ENCODE peak calls at places on chromosomes 6 and 20, in eight cellular contexts. D is heart left ventricle, U is sigmoid colon, Q is H1, P is transverse colon, Y is ovary, G is body of pancreas, Z is IMR-90. S is an unnamed sample.
A peak's percentile ranks its signal among the peaks of the same experiment; 100 is the strongest.

GRCh38 chr6:156694679-156695078 is 82.5 kb upstream of the ARID1B start:
- DNase-seq in Q (no peak), D (no peak), Z (no peak), Y (no peak), P (no peak), G (no peak), U (no peak), S (no peak)

GRCh38 chr6:93784794-93785757 is 365.7 kb upstream of the EPHA7 start:
- DNase-seq in Z (no peak), P (no peak), G (peak; percentile 12), Y (no peak), Q (no peak), U (no peak), D (no peak), S (peak; percentile 17)

GRCh38 chr20:761418-762381 is 6.6 kb downstream of the SLC52A3 start:
- DNase-seq in D (no peak), U (no peak), G (no peak), Y (no peak), P (no peak), Q (no peak), Z (no peak), S (no peak)

GRCh38 chr6:28725890-28726348 is 197.9 kb downstream of the TRIM27 start:
- DNase-seq in D (no peak), G (no peak), Z (peak; percentile 35), P (no peak), Q (peak; percentile 62), U (no peak), Y (no peak), S (no peak)

GRCh38 chr6:35213161-35213823 is 464 bp upstream of the SCUBE3 start:
- DNase-seq in Z (no peak), Y (no peak), G (no peak), P (no peak), Q (no peak), D (no peak), U (no peak), S (no peak)

GRCh38 chr20:63007722-63008488 is 1.1 kb upstream of the BHLHE23 start:
- DNase-seq in U (no peak), Q (no peak), G (no peak), P (no peak), D (no peak), Z (no peak), Y (no peak), S (no peak)

GRCh38 chr6:132456700-132457143 is 55.4 kb upstream of the MOXD1 start:
- DNase-seq in Q (no peak), Z (no peak), P (peak; percentile 20), U (peak; percentile 68), D (peak; percentile 73), Y (no peak), G (peak; percentile 27), S (peak; percentile 26)

GRCh38 chr6:158554611-158555361 is 5.1 kb upstream of the TMEM181 start:
- DNase-seq in Z (peak; percentile 39), P (no peak), Y (no peak), Q (no peak), U (no peak), G (no peak), D (no peak), S (no peak)

GRCh38 chr20:38267251-38267650 is 6.7 kb upstream of the KIAA1755 start:
- DNase-seq in D (no peak), Z (no peak), Y (no peak), G (no peak), Q (no peak), P (no peak), U (peak; percentile 10), S (no peak)

GRCh38 chr20:12744026-12744425 is 264.7 kb upstream of the SPTLC3 start:
- DNase-seq in P (no peak), D (no peak), U (no peak), G (no peak), Q (no peak), Z (no peak), Y (no peak), S (no peak)

GRCh38 chr6:166333172-166333995 is 9.0 kb downstream of the SFT2D1 start:
- DNase-seq in U (no peak), G (no peak), D (no peak), Y (no peak), P (no peak), Q (no peak), Z (no peak), S (no peak)

GRCh38 chr20:1741309-1742048 is 83.9 kb upstream of the SIRPG start:
- DNase-seq in G (no peak), Q (no peak), Z (no peak), U (no peak), D (no peak), Y (no peak), P (no peak), S (no peak)

GRCh38 chr6:37131104-37131959 is 38.6 kb upstream of the PIM1 start:
- DNase-seq in Y (no peak), U (peak; percentile 97), P (peak; percentile 70), Z (no peak), G (no peak), D (peak; percentile 75), Q (no peak), S (peak; percentile 84)

GRCh38 chr6:158039571-158040050 is 57.9 kb downstream of the SYNJ2 start:
- DNase-seq in D (no peak), Q (no peak), G (no peak), P (no peak), U (peak; percentile 68), Y (peak; percentile 50), Z (peak; percentile 52), S (no peak)

GRCh38 chr6:37061157-37061804 is 55.8 kb downstream of the FGD2 start:
- DNase-seq in D (no peak), G (peak; percentile 69), Z (no peak), Q (no peak), P (no peak), Y (no peak), U (no peak), S (peak; percentile 67)

GRCh38 chr6:1763411-1763810 is 153.7 kb downstream of the FOXC1 start:
- DNase-seq in Q (no peak), Z (no peak), D (no peak), G (no peak), P (no peak), U (no peak), Y (no peak), S (no peak)

GRCh38 chr6:1766663-1767062 is 156.9 kb downstream of the FOXC1 start:
- DNase-seq in Q (no peak), U (no peak), G (peak; percentile 55), P (no peak), Y (no peak), D (no peak), Z (peak; percentile 29), S (peak; percentile 49)

GRCh38 chr6:1765160-1765900 is 155.6 kb downstream of the FOXC1 start:
- DNase-seq in D (no peak), Q (no peak), U (no peak), Z (no peak), G (no peak), Y (no peak), P (no peak), S (no peak)

GRCh38 chr6:1762203-1762602 is 152.5 kb downstream of the FOXC1 start:
- DNase-seq in Q (no peak), P (no peak), U (no peak), D (no peak), G (no peak), Z (no peak), Y (no peak), S (no peak)

GRCh38 chr6:1764584-1764983 is 154.9 kb downstream of the FOXC1 start:
- DNase-seq in Z (no peak), Y (no peak), D (no peak), G (no peak), P (no peak), Q (no peak), U (no peak), S (no peak)
- TF ChIP-seq CTCF in Z (no peak), Y (no peak), D (no peak), G (no peak), P (no peak), Q (no peak), U (no peak), S (no peak)

DNA sequence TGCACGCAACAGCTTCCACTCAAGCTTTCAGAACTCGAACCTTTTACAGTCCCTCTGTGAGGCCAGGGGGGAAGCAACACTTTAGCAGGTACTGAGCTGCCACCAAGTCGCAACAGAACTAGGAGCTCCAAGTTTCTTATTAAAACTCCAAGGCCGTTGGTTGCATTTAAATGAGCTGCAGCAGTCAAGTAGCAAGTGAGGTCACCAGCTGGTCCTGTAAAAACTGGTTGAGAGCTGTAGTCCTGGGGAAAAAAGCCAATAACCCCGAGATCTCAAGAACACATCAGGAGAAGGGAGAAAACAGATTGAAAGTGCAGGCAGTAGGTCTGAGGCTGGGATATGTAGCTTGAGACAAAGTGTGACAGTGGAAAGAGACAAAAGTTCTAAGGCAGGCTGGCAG is 413.7 kb downstream of the CDC5L start:
- DNase-seq in Y (no peak), Q (no peak), G (no peak), D (no peak), P (no peak), U (no peak), Z (no peak), S (no peak)
- H3K4me3 ChIP-seq in Y (no peak overlapping the region), Q (no peak overlapping the region), G (no peak overlapping the region), D (no peak overlapping the region), P (no peak overlapping the region), U (no peak overlapping the region), Z (no peak overlapping the region), S (no peak overlapping the region)

GRCh38 chr20:49867453-49868215 is 47.7 kb downstream of the SPATA2 start:
- DNase-seq in Z (no peak), P (no peak), Y (no peak), U (no peak), G (no peak), Q (no peak), D (no peak), S (no peak)
- TF ChIP-seq POLR2A in Z (no peak), P (no peak), Y (no peak), U (no peak), G (no peak), Q (no peak), D (no peak), S (no peak)

DNA sequence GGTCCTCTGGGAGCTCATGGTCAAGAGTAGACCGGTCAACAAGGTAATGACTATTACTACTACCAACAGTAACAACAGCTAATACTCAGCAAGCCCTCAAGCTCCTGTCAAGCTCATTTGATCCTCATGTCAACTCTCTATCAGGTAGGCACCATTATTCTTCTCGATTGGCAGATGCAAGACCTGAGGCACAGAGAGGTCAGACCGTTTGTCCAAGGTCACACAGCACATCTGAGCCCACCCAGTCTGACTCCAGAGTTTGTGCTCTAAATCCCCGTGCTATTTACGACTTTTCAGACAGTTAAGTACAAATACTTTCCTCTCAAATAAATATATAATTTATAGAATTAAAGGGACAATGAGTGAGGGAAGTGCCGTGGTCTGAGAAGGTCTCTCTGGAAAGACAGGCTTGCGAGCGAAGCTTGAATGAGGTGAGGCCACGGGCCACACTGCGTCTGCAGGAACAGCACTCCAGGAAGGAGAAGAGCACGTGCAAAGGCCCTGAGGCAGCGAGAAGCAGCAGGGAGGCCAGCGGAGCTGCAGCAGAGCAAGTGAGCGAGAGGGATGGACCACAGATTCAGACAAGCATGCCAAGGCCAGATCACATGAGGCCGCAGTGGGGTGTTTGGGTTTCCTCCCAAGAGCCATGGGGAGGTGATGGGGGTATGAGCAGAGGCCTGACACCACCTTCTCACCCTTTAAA is 117.3 kb downstream of the PREX1 start:
- DNase-seq in Y (no peak), D (no peak), P (no peak), G (no peak), Z (no peak), U (peak; percentile 35), Q (no peak), S (no peak)
- TF ChIP-seq CTCF in Y (no peak), D (no peak), P (no peak), G (no peak), Z (no peak), U (no peak), Q (no peak), S (no peak)

GRCh38 chr6:27230758-27231111 is 16.8 kb upstream of the PRSS16 start:
- DNase-seq in Y (no peak), G (no peak), Q (no peak), U (no peak), P (no peak), D (no peak), Z (no peak), S (no peak)
- H3K4me3 ChIP-seq in Y (no peak overlapping the region), G (no peak overlapping the region), Q (peak overlapping the region; percentile 51), U (no peak overlapping the region), P (no peak overlapping the region), D (no peak overlapping the region), Z (no peak overlapping the region), S (no peak overlapping the region)

S was measured in adrenal gland.